ENCODE peak calls at places on chromosomes 1 and 21, in seven cellular contexts. M is tibial nerve, O is upper lobe of left lung, Z is body of pancreas, Q is ovary, P is vagina, L is HCT116. N is an unnamed sample. For H3K4me1, the result is how much of the 10 kb centered on the place peaks cover.

GRCh38 chr1:23343246-23344110 is 606 bp downstream of the HNRNPR start:
- DNase-seq in M (no peak), P (no peak), Z (peak), L (no peak), O (peak), Q (no peak), N (no peak)

GRCh38 chr1:192053661-192054060 is 104.6 kb upstream of the RGS18 start:
- DNase-seq in Z (no peak), P (no peak), O (no peak), Q (no peak), L (no peak), M (no peak), N (no peak)

GRCh38 chr1:65148548-65149390 is 766 bp downstream of the AK4 start:
- DNase-seq in O (peak), Z (peak), P (no peak), L (no peak), M (peak), Q (peak), N (no peak)

GRCh38 chr1:87061742-87062156 is 147.3 kb downstream of the HS2ST1 start:
- DNase-seq in Q (no peak), O (no peak), Z (no peak), L (no peak), P (no peak), M (no peak), N (no peak)

GRCh38 chr1:225754940-225755635 is 22.5 kb upstream of the SRP9 start:
- DNase-seq in P (no peak), Z (peak), M (no peak), L (no peak), Q (peak), O (no peak), N (no peak)

GRCh38 chr1:36761073-36761472 is 273.2 kb downstream of the GRIK3 start:
- DNase-seq in Q (no peak), M (no peak), P (no peak), O (no peak), Z (no peak), L (no peak), N (no peak)

GRCh38 chr1:145871994-145872411 is 13.1 kb upstream of the PIAS3 start:
- DNase-seq in M (no peak), P (peak), L (no peak), Q (peak), Z (no peak), O (peak), N (peak)

GRCh38 chr1:151619489-151620093 is 7.7 kb downstream of the SNX27 start:
- DNase-seq in Z (no peak), M (no peak), P (no peak), Q (no peak), O (no peak), L (no peak), N (no peak)

GRCh38 chr1:217135569-217135915 is 412.3 kb upstream of the ESRRG start:
- DNase-seq in Z (no peak), O (peak), M (no peak), P (no peak), Q (no peak), L (no peak), N (no peak)

GRCh38 chr1:67735806-67736627 is 51.0 kb downstream of the GADD45A start:
- DNase-seq in O (peak), Z (peak), L (peak), P (peak), M (peak), Q (peak), N (no peak)

GRCh38 chr1:101041300-101041699 is 15.7 kb upstream of the DPH5 start:
- DNase-seq in M (no peak), L (no peak), Z (no peak), O (no peak), Q (no peak), P (no peak), N (no peak)

GRCh38 chr1:117757668-117758067 is 151.8 kb downstream of the TENT5C start:
- DNase-seq in O (no peak), P (no peak), L (no peak), Z (no peak), M (no peak), Q (no peak), N (no peak)

GRCh38 chr1:246032111-246032551 is 474.9 kb downstream of the SMYD3 start:
- DNase-seq in M (no peak), P (no peak), L (no peak), Z (no peak), Q (no peak), O (no peak), N (no peak)

GRCh38 chr21:45465611-45466329 is 60.8 kb downstream of the COL18A1 start:
- DNase-seq in Q (no peak), L (no peak), Z (no peak), M (no peak), P (no peak), O (peak), N (no peak)

GRCh38 chr1:214213136-214213535 is 67.8 kb upstream of the SMYD2 start:
- DNase-seq in L (no peak), P (no peak), Z (no peak), M (no peak), Q (no peak), O (no peak), N (no peak)

GRCh38 chr1:228163004-228163753 is 2.4 kb upstream of the IBA57 start:
- DNase-seq in Z (peak), M (no peak), P (no peak), L (no peak), Q (peak), O (peak), N (no peak)

GRCh38 chr1:33127001-33127823 is 46.3 kb downstream of the AZIN2 start:
- DNase-seq in O (peak), P (peak), Q (peak), L (peak), Z (peak), M (peak), N (peak)

GRCh38 chr1:62508187-62508758 is 71.4 kb downstream of the USP1 start:
- DNase-seq in L (peak), M (no peak), Q (peak), Z (no peak), O (no peak), P (no peak), N (no peak)

GRCh38 chr21:45200596-45201296 is 86.9 kb downstream of the POFUT2 start:
- DNase-seq in Z (no peak), O (no peak), M (no peak), Q (no peak), L (no peak), P (no peak), N (no peak)

GRCh38 chr1:82979593-82980230 is 1019.2 kb downstream of the TTLL7 start:
- DNase-seq in Q (no peak), O (no peak), Z (no peak), P (no peak), M (no peak), L (no peak), N (no peak)

GRCh38 chr1:21659924-21660326 is 9.2 kb downstream of the RAP1GAP start:
- DNase-seq in O (no peak), L (no peak), M (no peak), Q (no peak), Z (peak), P (no peak), N (no peak)

GRCh38 chr1:21655748-21656147 is 13.4 kb downstream of the RAP1GAP start:
- DNase-seq in L (peak), Q (no peak), P (no peak), O (no peak), M (no peak), Z (peak), N (no peak)

GRCh38 chr1:21659099-21659923 is 9.8 kb downstream of the RAP1GAP start:
- DNase-seq in L (peak), O (peak), M (peak), Q (peak), P (no peak), Z (peak), N (peak)

GRCh38 chr1:21655259-21655658 is 13.9 kb downstream of the RAP1GAP start:
- DNase-seq in P (no peak), M (no peak), O (no peak), L (no peak), Q (no peak), Z (peak), N (no peak)

GRCh38 chr1:21657456-21658190 is 11.5 kb downstream of the RAP1GAP start:
- DNase-seq in M (no peak), L (no peak), Q (no peak), P (no peak), Z (no peak), O (no peak), N (no peak)
- TF ChIP-seq CTCF in M (no peak), L (peak), Q (no peak), P (no peak), Z (no peak), O (no peak), N (no peak)

DNA sequence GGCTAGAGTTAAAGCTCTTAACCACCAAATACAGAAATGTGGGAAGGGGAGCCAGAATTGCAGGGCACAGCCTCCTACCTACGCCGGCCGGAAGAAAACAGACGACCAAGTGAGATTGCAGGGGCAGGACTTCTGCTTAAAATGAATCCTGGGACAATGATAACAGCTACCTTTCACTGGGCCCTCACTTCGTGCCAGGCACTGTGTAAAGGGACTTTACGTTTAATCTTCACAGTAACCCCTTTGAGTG is at the start of gene GNAT2:
- DNase-seq in Z (no peak), M (no peak), Q (no peak), L (no peak), P (no peak), O (no peak), N (no peak)
- H3K4me1 ChIP-seq in Z (under half), M (under half), Q (under half), L (under half), P (under half), O (half or more), N (under half)

GRCh38 chr1:164558461-164559341 is at the start of gene PBX1:
- DNase-seq in P (peak), Q (peak), O (peak), M (peak), L (peak), Z (peak), N (peak)
- TF ChIP-seq POLR2A in P (no peak), Q (peak), O (peak), M (no peak), L (peak), Z (peak), N (peak)

GRCh38 chr1:44786841-44787426 is 1.0 kb downstream of the BEST4 start:
- DNase-seq in O (no peak), Q (no peak), M (no peak), L (no peak), Z (no peak), P (no peak), N (no peak)

GRCh38 chr1:44785501-44786137 is 2.4 kb downstream of the BEST4 start:
- DNase-seq in Q (no peak), P (no peak), M (no peak), L (no peak), Z (no peak), O (no peak), N (no peak)

GRCh38 chr1:44785027-44785376 is 3.0 kb downstream of the BEST4 start:
- DNase-seq in Q (no peak), L (no peak), O (no peak), Z (no peak), M (no peak), P (no peak), N (no peak)

GRCh38 chr1:44787506-44787905 is 464 bp downstream of the BEST4 start:
- DNase-seq in M (no peak), O (no peak), Z (no peak), Q (no peak), P (no peak), L (no peak), N (no peak)

DNA sequence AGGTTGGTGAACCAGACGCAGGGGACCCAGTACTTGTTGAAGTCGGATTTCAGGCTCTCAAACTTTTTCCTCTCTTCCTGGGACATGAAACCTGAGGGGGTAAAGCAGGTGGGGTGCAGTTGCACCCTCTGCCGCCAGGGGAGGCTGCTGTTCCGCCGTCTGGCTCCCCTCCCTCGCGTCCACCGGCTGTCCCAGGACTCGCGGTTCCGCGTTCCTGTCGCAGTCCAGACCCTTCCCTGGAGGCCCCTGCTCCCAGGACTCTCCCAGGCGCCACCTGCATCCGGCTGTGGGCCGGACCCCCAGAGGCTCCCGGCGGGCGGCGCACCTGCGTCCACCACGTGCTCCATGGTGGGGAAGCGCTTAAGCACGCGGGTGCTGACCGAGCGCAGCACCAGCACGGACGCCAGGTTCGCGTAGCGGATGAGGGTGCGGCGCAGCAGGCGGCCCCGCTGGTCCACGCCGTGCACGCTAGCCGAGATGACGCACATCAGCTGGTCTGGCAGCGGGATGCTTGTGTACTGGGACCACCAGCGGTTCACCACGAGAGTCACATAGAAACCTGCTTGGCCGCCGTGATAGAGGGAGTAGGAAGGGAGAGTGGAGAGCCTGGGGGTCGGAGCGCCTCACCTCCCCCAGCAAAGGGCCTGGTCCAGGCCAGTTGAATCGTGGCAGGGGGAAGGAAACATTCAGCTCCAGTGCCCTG is 1.7 kb downstream of the BEST4 start:
- DNase-seq in Z (peak), L (peak), O (peak), Q (peak), M (no peak), P (no peak), N (peak)
- TF ChIP-seq CTCF in Z (peak), L (peak), O (peak), Q (peak), M (peak), P (peak), N (peak)

GRCh38 chr1:6585841-6586240 is 6.0 kb downstream of the ZBTB48 start:
- DNase-seq in Z (no peak), P (no peak), Q (no peak), L (no peak), O (no peak), M (no peak), N (no peak)

GRCh38 chr1:6585081-6585722 is 5.4 kb downstream of the ZBTB48 start:
- DNase-seq in P (no peak), L (no peak), M (no peak), Z (no peak), Q (no peak), O (no peak), N (no peak)

GRCh38 chr1:6588128-6588892 is 8.5 kb downstream of the ZBTB48 start:
- DNase-seq in O (peak), L (no peak), P (peak), Z (peak), Q (no peak), M (no peak), N (no peak)

GRCh38 chr1:6587261-6588005 is 7.6 kb downstream of the ZBTB48 start:
- DNase-seq in Q (no peak), M (no peak), Z (peak), P (peak), O (peak), L (no peak), N (peak)

DNA sequence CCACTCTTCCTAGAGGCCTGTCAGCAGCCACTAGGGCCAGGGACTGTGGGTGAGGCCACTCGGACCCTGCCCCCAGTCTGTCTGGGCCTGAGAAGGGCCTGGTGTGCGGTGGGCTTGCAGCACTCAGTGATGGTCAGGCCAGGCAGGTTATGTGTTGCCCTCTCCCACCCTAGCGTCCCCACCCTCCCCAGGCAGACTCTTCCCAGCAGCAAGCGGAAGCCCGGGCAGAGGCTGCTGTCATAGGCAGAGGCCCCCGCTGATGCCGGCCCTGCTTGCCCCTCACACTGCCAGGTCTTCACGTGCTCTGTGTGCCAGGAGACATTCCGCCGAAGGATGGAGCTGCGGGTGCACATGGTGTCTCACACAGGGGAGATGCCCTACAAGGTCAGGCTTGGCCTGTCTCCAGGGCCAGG is 6.6 kb downstream of the ZBTB48 start:
- DNase-seq in L (no peak), M (no peak), P (no peak), Q (no peak), O (peak), Z (no peak), N (no peak)
- H3K4me1 ChIP-seq in L (under half), M (under half), P (half or more), Q (under half), O (half or more), Z (under half), N (half or more)

GRCh38 chr1:235047331-235047871 is 81.2 kb downstream of the TOMM20 start:
- DNase-seq in Z (no peak), L (no peak), P (no peak), O (no peak), M (no peak), Q (peak), N (no peak)
- TF ChIP-seq POLR2A in Z (no peak), L (no peak), P (no peak), O (no peak), M (no peak), Q (no peak), N (no peak)